ENCODE peak calls at places on chromosome 12, in nine cellular contexts. P, U, O, W, Q, J, C, B and S are unnamed samples.

GRCh38 chr12:106774808-106775524 is 484 bp downstream of the RIC8B start:
- DNase-seq in W (no peak), O (no peak), C (no peak), B (no peak), P (no peak), Q (peak), J (no peak), U (peak), S (no peak)

GRCh38 chr12:121025442-121026226 is 9.3 kb upstream of the C12orf43 start:
- DNase-seq in C (no peak), Q (no peak), B (no peak), P (peak), W (no peak), J (no peak), O (no peak), U (no peak), S (no peak)

GRCh38 chr12:84508943-84509342 is 403.7 kb downstream of the SLC6A15 start:
- DNase-seq in B (peak), P (no peak), W (no peak), U (no peak), C (no peak), Q (peak), J (no peak), O (no peak), S (peak)

GRCh38 chr12:28164644-28165313 is 25.5 kb upstream of the CCDC91 start:
- DNase-seq in U (no peak), Q (no peak), O (no peak), W (no peak), C (no peak), J (no peak), P (peak), B (no peak), S (peak)

GRCh38 chr12:48795550-48796455 is 6.9 kb upstream of the ADCY6 start:
- DNase-seq in C (peak), P (peak), U (peak), W (no peak), B (peak), Q (no peak), O (no peak), J (peak), S (peak)

GRCh38 chr12:647713-648085 is 15.5 kb downstream of the NINJ2 start:
- DNase-seq in O (no peak), B (no peak), W (no peak), C (no peak), J (no peak), Q (no peak), U (no peak), P (no peak), S (no peak)

GRCh38 chr12:47267571-47267970 is 187.8 kb upstream of the AMIGO2 start:
- DNase-seq in U (no peak), C (no peak), Q (no peak), J (no peak), W (no peak), P (no peak), O (no peak), B (no peak), S (no peak)

GRCh38 chr12:117472983-117473382 is 111.6 kb upstream of the NOS1 start:
- DNase-seq in O (no peak), Q (no peak), P (no peak), B (no peak), C (no peak), W (no peak), J (no peak), U (no peak), S (no peak)

GRCh38 chr12:63098851-63099250 is 52.1 kb downstream of the AVPR1A start:
- DNase-seq in W (no peak), Q (no peak), O (no peak), U (peak), J (no peak), P (no peak), C (no peak), B (peak), S (no peak)

GRCh38 chr12:76588881-76589565 is 29.5 kb upstream of the OSBPL8 start:
- DNase-seq in U (no peak), C (no peak), Q (no peak), P (no peak), O (no peak), W (no peak), B (no peak), J (no peak), S (peak)

GRCh38 chr12:124764451-124764850 is 99.2 kb downstream of the SCARB1 start:
- DNase-seq in B (no peak), U (no peak), J (no peak), Q (peak), P (no peak), O (no peak), W (no peak), C (no peak), S (peak)

GRCh38 chr12:122836027-122836921 is 1.0 kb downstream of the HIP1R start:
- DNase-seq in O (no peak), B (peak), C (no peak), P (peak), U (peak), Q (no peak), W (no peak), J (peak), S (peak)

GRCh38 chr12:131222271-131223139 is 268.8 kb downstream of the ADGRD1 start:
- DNase-seq in O (no peak), J (no peak), P (no peak), U (no peak), W (no peak), B (no peak), Q (no peak), C (no peak), S (no peak)

GRCh38 chr12:131536337-131536736 is 174.6 kb upstream of the SFSWAP start:
- DNase-seq in C (no peak), B (no peak), Q (no peak), P (no peak), O (no peak), U (no peak), W (peak), J (no peak), S (no peak)

GRCh38 chr12:116534341-116535121 is 24.6 kb upstream of the MAP1LC3B2 start:
- DNase-seq in B (no peak), Q (no peak), U (peak), W (no peak), J (no peak), C (peak), P (no peak), O (no peak), S (peak)

GRCh38 chr12:93571360-93571853 is 1.1 kb upstream of the SOCS2 start:
- DNase-seq in Q (peak), P (peak), C (no peak), B (peak), O (peak), J (peak), W (peak), U (peak), S (peak)

GRCh38 chr12:51156366-51156765 is 16.6 kb downstream of the TFCP2 start:
- DNase-seq in B (no peak), W (no peak), Q (no peak), P (no peak), J (no peak), C (no peak), U (no peak), O (no peak), S (peak)

GRCh38 chr12:26135010-26135420 is 10.2 kb upstream of the BHLHE41 start:
- DNase-seq in O (no peak), Q (no peak), U (no peak), P (peak), J (no peak), C (peak), W (no peak), B (peak), S (peak)

GRCh38 chr12:43730283-43730682 is 28.3 kb downstream of the PUS7L start:
- DNase-seq in W (no peak), O (no peak), U (no peak), Q (no peak), C (no peak), B (no peak), P (no peak), J (no peak), S (no peak)